ENCODE peak calls at places on chromosomes 11 and 22, in four cellular contexts. H, S, Y and Z are unnamed samples.

GRCh38 chr11:85844439-85845051 is 10.6 kb upstream of the CCDC83 start:
- DNase-seq in S (peak; percentile 87), H (no peak), Y (no peak), Z (no peak)

GRCh38 chr22:47041201-47042115 is 279.0 kb downstream of the TBC1D22A start:
- DNase-seq in Y (no peak), S (no peak), H (no peak), Z (no peak)

GRCh38 chr22:20989323-20990138 is 7.4 kb downstream of the LZTR1 start:
- DNase-seq in H (peak; percentile 65), S (no peak), Y (no peak), Z (no peak)

GRCh38 chr22:44357296-44357961 is 44.7 kb upstream of the SHISAL1 start:
- DNase-seq in Y (no peak), H (no peak), S (no peak), Z (no peak)

GRCh38 chr11:111730871-111731591 is 35.2 kb downstream of the PPP2R1B start:
- DNase-seq in S (no peak), Y (no peak), H (peak; percentile 92), Z (no peak)

GRCh38 chr11:112977620-112978212 is 16.5 kb downstream of the NCAM1 start:
- DNase-seq in Y (peak; percentile 73), H (peak; percentile 47), S (peak; percentile 54), Z (no peak)

GRCh38 chr22:17884084-17884483 is 109.8 kb upstream of the BID start:
- DNase-seq in H (no peak), Y (no peak), S (peak; percentile 34), Z (no peak)

GRCh38 chr11:46452918-46453517 is 61.4 kb upstream of the CHRM4 start:
- DNase-seq in S (no peak), H (no peak), Y (no peak), Z (no peak)

GRCh38 chr11:118705111-118705741 is 25.8 kb upstream of the TREH start:
- DNase-seq in H (no peak), S (no peak), Y (no peak), Z (peak; percentile 76)

GRCh38 chr11:84899740-84900139 is 727.4 kb downstream of the DLG2 start:
- DNase-seq in Y (no peak), S (no peak), H (peak; percentile 7), Z (no peak)

GRCh38 chr11:933936-934335 is 8.3 kb downstream of the AP2A2 start:
- DNase-seq in Y (no peak), H (no peak), S (no peak), Z (no peak)

GRCh38 chr11:34313099-34313517 is 44.7 kb downstream of the ABTB2 start:
- DNase-seq in H (no peak), Y (no peak), S (no peak), Z (peak; percentile 51)

GRCh38 chr22:37060801-37061610 is 9.5 kb downstream of the KCTD17 start:
- DNase-seq in Y (no peak), H (no peak), S (no peak), Z (peak; percentile 37)

GRCh38 chr22:26648011-26648497 is 9.3 kb upstream of the MIAT start:
- DNase-seq in H (no peak), Y (no peak), S (no peak), Z (peak; percentile 70)

GRCh38 chr11:1054143-1055108 is 17.9 kb upstream of the MUC6 start:
- DNase-seq in Y (peak; percentile 40), H (no peak), S (no peak), Z (no peak)

GRCh38 chr11:5279678-5280077 is 9.9 kb upstream of the HBE1 start:
- DNase-seq in H (no peak), Y (no peak), S (no peak), Z (no peak)

GRCh38 chr11:5197538-5197937 is 2.9 kb downstream of the OR51V1 start:
- DNase-seq in H (no peak), S (no peak), Y (no peak), Z (no peak)

GRCh38 chr11:107916671-107917241 is 11.5 kb upstream of the RAB39A start:
- DNase-seq in S (no peak), Y (peak; percentile 13), H (no peak), Z (peak; percentile 41)

GRCh38 chr22:50292643-50293440 is 14.6 kb downstream of the PLXNB2 start:
- DNase-seq in S (no peak), Y (no peak), H (no peak), Z (peak; percentile 46)

GRCh38 chr22:40348025-40348658 is 1.8 kb downstream of the ADSL start:
- DNase-seq in H (peak; percentile 60), S (peak; percentile 38), Y (peak; percentile 80), Z (peak; percentile 83)